ENCODE peak calls at places on chromosomes 2 and 18, in seven cellular contexts. One of them, this sample, is unnamed.

GRCh38 chr2:215839309-215839708 is 174.0 kb downstream of the MREG start:
- DNase-seq in stimulated activated CD4-positive, alpha-beta T cell treated with anti-CD3 and anti-CD28 coated beads, Interleukin-1b, Interleukin-23, amount 100 ng/mL, for 24 hours: no peak
- DNase-seq in SW480: no peak
- DNase-seq in EL: no peak
- DNase-seq in neural progenitor cell: no peak
- DNase-seq in nephron progenitor cell: no peak
- DNase-seq in GM20000: no peak
- DNase-seq in this sample: no peak

GRCh38 chr2:43158259-43158880 is 68.0 kb downstream of the ZFP36L2 start:
- DNase-seq in stimulated activated CD4-positive, alpha-beta T cell treated with anti-CD3 and anti-CD28 coated beads, Interleukin-1b, Interleukin-23, amount 100 ng/mL, for 24 hours: no peak
- DNase-seq in neural progenitor cell: no peak
- DNase-seq in EL: peak
- DNase-seq in GM20000: no peak
- DNase-seq in SW480: peak
- DNase-seq in nephron progenitor cell: no peak
- DNase-seq in this sample: peak

GRCh38 chr2:20443276-20443920 is 3.5 kb upstream of the RHOB start:
- DNase-seq in stimulated activated CD4-positive, alpha-beta T cell treated with anti-CD3 and anti-CD28 coated beads, Interleukin-1b, Interleukin-23, amount 100 ng/mL, for 24 hours: no peak
- DNase-seq in neural progenitor cell: peak
- DNase-seq in SW480: peak
- DNase-seq in EL: peak
- DNase-seq in nephron progenitor cell: no peak
- DNase-seq in GM20000: peak
- DNase-seq in this sample: peak

GRCh38 chr2:182426915-182427233 is at the start of gene PDE1A:
- DNase-seq in GM20000: no peak
- DNase-seq in EL: no peak
- DNase-seq in nephron progenitor cell: no peak
- DNase-seq in SW480: no peak
- DNase-seq in neural progenitor cell: no peak
- DNase-seq in stimulated activated CD4-positive, alpha-beta T cell treated with anti-CD3 and anti-CD28 coated beads, Interleukin-1b, Interleukin-23, amount 100 ng/mL, for 24 hours: no peak
- DNase-seq in this sample: no peak

GRCh38 chr2:37250869-37251740 is 19.6 kb downstream of the NDUFAF7 start:
- DNase-seq in EL: no peak
- DNase-seq in nephron progenitor cell: no peak
- DNase-seq in GM20000: no peak
- DNase-seq in neural progenitor cell: no peak
- DNase-seq in SW480: no peak
- DNase-seq in stimulated activated CD4-positive, alpha-beta T cell treated with anti-CD3 and anti-CD28 coated beads, Interleukin-1b, Interleukin-23, amount 100 ng/mL, for 24 hours: no peak
- DNase-seq in this sample: no peak

GRCh38 chr2:138369856-138370255 is 131.7 kb upstream of the SPOPL start:
- DNase-seq in GM20000: no peak
- DNase-seq in stimulated activated CD4-positive, alpha-beta T cell treated with anti-CD3 and anti-CD28 coated beads, Interleukin-1b, Interleukin-23, amount 100 ng/mL, for 24 hours: no peak
- DNase-seq in nephron progenitor cell: no peak
- DNase-seq in neural progenitor cell: no peak
- DNase-seq in EL: no peak
- DNase-seq in SW480: no peak
- DNase-seq in this sample: no peak

GRCh38 chr2:66854304-66854703 is 419.4 kb downstream of the MEIS1 start:
- DNase-seq in nephron progenitor cell: no peak
- DNase-seq in GM20000: no peak
- DNase-seq in EL: peak
- DNase-seq in stimulated activated CD4-positive, alpha-beta T cell treated with anti-CD3 and anti-CD28 coated beads, Interleukin-1b, Interleukin-23, amount 100 ng/mL, for 24 hours: no peak
- DNase-seq in SW480: no peak
- DNase-seq in neural progenitor cell: no peak
- DNase-seq in this sample: no peak

GRCh38 chr2:98293931-98294687 is 52.1 kb upstream of the CNGA3 start:
- DNase-seq in EL: no peak
- DNase-seq in nephron progenitor cell: no peak
- DNase-seq in stimulated activated CD4-positive, alpha-beta T cell treated with anti-CD3 and anti-CD28 coated beads, Interleukin-1b, Interleukin-23, amount 100 ng/mL, for 24 hours: no peak
- DNase-seq in SW480: peak
- DNase-seq in GM20000: no peak
- DNase-seq in neural progenitor cell: no peak
- DNase-seq in this sample: no peak

GRCh38 chr18:49907346-49907929 is 94.1 kb upstream of the ACAA2 start:
- DNase-seq in nephron progenitor cell: peak
- DNase-seq in EL: no peak
- DNase-seq in GM20000: no peak
- DNase-seq in stimulated activated CD4-positive, alpha-beta T cell treated with anti-CD3 and anti-CD28 coated beads, Interleukin-1b, Interleukin-23, amount 100 ng/mL, for 24 hours: no peak
- DNase-seq in SW480: no peak
- DNase-seq in neural progenitor cell: no peak
- DNase-seq in this sample: no peak

GRCh38 chr2:157444643-157445040 is 753 bp upstream of the CYTIP start:
- DNase-seq in GM20000: no peak
- DNase-seq in neural progenitor cell: no peak
- DNase-seq in nephron progenitor cell: no peak
- DNase-seq in SW480: no peak
- DNase-seq in EL: no peak
- DNase-seq in stimulated activated CD4-positive, alpha-beta T cell treated with anti-CD3 and anti-CD28 coated beads, Interleukin-1b, Interleukin-23, amount 100 ng/mL, for 24 hours: no peak
- DNase-seq in this sample: peak

This sample was measured in activated effector memory CD4-positive, alpha-beta T cell treated with anti-CD3 and anti-CD28 coated beads, Interleukin-2, amount 50 U/mL, for 16 hours.